ENCODE peak calls at places on chromosomes 13 and 19, in five cellular contexts. Y is left colon, C is GM12892, O is A172, G is ELR. J is an unnamed sample.

GRCh38 chr19:7701654-7702457 is at the start of gene FCER2:
- DNase-seq in G (no peak), Y (peak; percentile 36), C (peak; percentile 56), O (no peak), J (no peak)

GRCh38 chr19:46447006-46447405 is 18.3 kb upstream of the PNMA8C start:
- DNase-seq in C (no peak), O (no peak), G (no peak), Y (no peak), J (no peak)

GRCh38 chr19:14434543-14435319 is 1.6 kb downstream of the PKN1 start:
- DNase-seq in G (peak; percentile 75), Y (peak; percentile 44), O (peak; percentile 98), C (no peak), J (peak; percentile 86)

GRCh38 chr13:71860547-71861131 is 6.4 kb downstream of the DACH1 start:
- DNase-seq in O (no peak), G (no peak), C (no peak), Y (no peak), J (no peak)

GRCh38 chr13:37109080-37109678 is 3.7 kb upstream of the CSNK1A1L start:
- DNase-seq in G (peak; percentile 55), Y (no peak), O (peak; percentile 23), C (no peak), J (peak; percentile 50)

GRCh38 chr13:39148513-39148961 is 110.3 kb downstream of the NHLRC3 start:
- DNase-seq in C (no peak), Y (no peak), O (peak; percentile 53), G (peak; percentile 20), J (peak; percentile 80)

GRCh38 chr19:2224754-2225349 is 11.3 kb downstream of the PLEKHJ1 start:
- DNase-seq in C (no peak), G (no peak), O (no peak), Y (no peak), J (no peak)

GRCh38 chr19:3572855-3573161 is at the start of gene HMG20B:
- DNase-seq in C (no peak), G (no peak), Y (no peak), O (no peak), J (no peak)

GRCh38 chr13:45370922-45371406 is 30.0 kb upstream of the TPT1 start:
- DNase-seq in O (peak; percentile 70), G (peak; percentile 76), Y (peak; percentile 64), C (peak; percentile 63), J (peak; percentile 70)

GRCh38 chr19:2552859-2553258 is 76.9 kb downstream of the GADD45B start:
- DNase-seq in O (peak; percentile 74), G (peak; percentile 33), C (peak; percentile 64), Y (no peak), J (peak; percentile 74)

GRCh38 chr13:111280666-111281577 is 39.5 kb upstream of the TEX29 start:
- DNase-seq in G (peak; percentile 59), Y (no peak), O (peak; percentile 31), C (no peak), J (peak; percentile 5)

GRCh38 chr13:111431241-111431640 is 110.8 kb downstream of the TEX29 start:
- DNase-seq in O (no peak), C (no peak), Y (no peak), G (no peak), J (no peak)

J was measured in M059J.